ENCODE peak calls at places on chromosomes 2 and 18, in nine cellular contexts. One of them, this sample, is unnamed.

GRCh38 chr2:85589166-85589565 is 4.9 kb downstream of the VAMP5 start:
- DNase-seq in GM13976: no peak
- DNase-seq in AG04449: no peak
- DNase-seq in lower lobe of right lung: no peak
- DNase-seq in fibroblast of mammary gland: no peak
- DNase-seq in AG04450: no peak
- DNase-seq in lower leg skin: no peak
- DNase-seq in ascending aorta: no peak
- DNase-seq in osteoblast: no peak
- DNase-seq in this sample: no peak

GRCh38 chr2:240528406-240529040 is 29.3 kb downstream of the ANKMY1 start:
- DNase-seq in GM13976: peak
- DNase-seq in AG04449: no peak
- DNase-seq in lower lobe of right lung: no peak
- DNase-seq in fibroblast of mammary gland: no peak
- DNase-seq in AG04450: no peak
- DNase-seq in lower leg skin: no peak
- DNase-seq in ascending aorta: peak
- DNase-seq in osteoblast: peak
- DNase-seq in this sample: no peak

GRCh38 chr2:205692095-205692494 is 9.8 kb downstream of the NRP2 start:
- DNase-seq in GM13976: no peak
- DNase-seq in AG04449: no peak
- DNase-seq in lower lobe of right lung: no peak
- DNase-seq in fibroblast of mammary gland: peak
- DNase-seq in AG04450: no peak
- DNase-seq in lower leg skin: no peak
- DNase-seq in ascending aorta: no peak
- DNase-seq in osteoblast: no peak
- DNase-seq in this sample: no peak

GRCh38 chr2:41267929-41268659 is 779.7 kb upstream of the PKDCC start:
- DNase-seq in GM13976: no peak
- DNase-seq in AG04449: no peak
- DNase-seq in lower lobe of right lung: no peak
- DNase-seq in fibroblast of mammary gland: peak
- DNase-seq in AG04450: no peak
- DNase-seq in lower leg skin: no peak
- DNase-seq in ascending aorta: no peak
- DNase-seq in osteoblast: no peak
- DNase-seq in this sample: peak

GRCh38 chr2:152611458-152612231 is 105.6 kb downstream of the PRPF40A start:
- DNase-seq in GM13976: peak
- DNase-seq in AG04449: peak
- DNase-seq in lower lobe of right lung: no peak
- DNase-seq in fibroblast of mammary gland: peak
- DNase-seq in AG04450: peak
- DNase-seq in lower leg skin: peak
- DNase-seq in ascending aorta: peak
- DNase-seq in osteoblast: no peak
- DNase-seq in this sample: peak

GRCh38 chr2:234258562-234259141 is 208.2 kb downstream of the SPP2 start:
- DNase-seq in GM13976: no peak
- DNase-seq in AG04449: no peak
- DNase-seq in lower lobe of right lung: no peak
- DNase-seq in fibroblast of mammary gland: no peak
- DNase-seq in AG04450: no peak
- DNase-seq in lower leg skin: no peak
- DNase-seq in ascending aorta: no peak
- DNase-seq in osteoblast: peak
- DNase-seq in this sample: no peak

GRCh38 chr2:27839022-27839618 is 51.1 kb downstream of the RBKS start:
- DNase-seq in GM13976: no peak
- DNase-seq in AG04449: no peak
- DNase-seq in lower lobe of right lung: no peak
- DNase-seq in fibroblast of mammary gland: no peak
- DNase-seq in AG04450: no peak
- DNase-seq in lower leg skin: no peak
- DNase-seq in ascending aorta: no peak
- DNase-seq in osteoblast: no peak
- DNase-seq in this sample: no peak

GRCh38 chr2:54967269-54967668 is 83.0 kb downstream of the RTN4 start:
- DNase-seq in GM13976: no peak
- DNase-seq in AG04449: no peak
- DNase-seq in lower lobe of right lung: no peak
- DNase-seq in fibroblast of mammary gland: no peak
- DNase-seq in AG04450: no peak
- DNase-seq in lower leg skin: no peak
- DNase-seq in ascending aorta: no peak
- DNase-seq in osteoblast: no peak
- DNase-seq in this sample: no peak

GRCh38 chr2:241002275-241003046 is 4.0 kb downstream of the SNED1 start:
- DNase-seq in GM13976: no peak
- DNase-seq in AG04449: no peak
- DNase-seq in lower lobe of right lung: no peak
- DNase-seq in fibroblast of mammary gland: no peak
- DNase-seq in AG04450: no peak
- DNase-seq in lower leg skin: peak
- DNase-seq in ascending aorta: peak
- DNase-seq in osteoblast: peak
- DNase-seq in this sample: no peak

GRCh38 chr2:97695744-97696143 is 17.6 kb upstream of the ZAP70 start:
- DNase-seq in GM13976: no peak
- DNase-seq in AG04449: no peak
- DNase-seq in lower lobe of right lung: no peak
- DNase-seq in fibroblast of mammary gland: no peak
- DNase-seq in AG04450: no peak
- DNase-seq in lower leg skin: no peak
- DNase-seq in ascending aorta: no peak
- DNase-seq in osteoblast: no peak
- DNase-seq in this sample: no peak

GRCh38 chr2:203450571-203450970 is 84.5 kb downstream of the RAPH1 start:
- DNase-seq in GM13976: no peak
- DNase-seq in AG04449: no peak
- DNase-seq in lower lobe of right lung: no peak
- DNase-seq in fibroblast of mammary gland: no peak
- DNase-seq in AG04450: no peak
- DNase-seq in lower leg skin: no peak
- DNase-seq in ascending aorta: no peak
- DNase-seq in osteoblast: no peak
- DNase-seq in this sample: no peak

GRCh38 chr18:524496-524895 is 24.0 kb upstream of the COLEC12 start:
- DNase-seq in GM13976: no peak
- DNase-seq in AG04449: peak
- DNase-seq in lower lobe of right lung: no peak
- DNase-seq in fibroblast of mammary gland: peak
- DNase-seq in AG04450: peak
- DNase-seq in lower leg skin: no peak
- DNase-seq in ascending aorta: no peak
- DNase-seq in osteoblast: peak
- DNase-seq in this sample: peak

GRCh38 chr2:39516347-39517101 is 79.4 kb upstream of the MAP4K3 start:
- DNase-seq in GM13976: no peak
- DNase-seq in AG04449: no peak
- DNase-seq in lower lobe of right lung: no peak
- DNase-seq in fibroblast of mammary gland: peak
- DNase-seq in AG04450: peak
- DNase-seq in lower leg skin: no peak
- DNase-seq in ascending aorta: no peak
- DNase-seq in osteoblast: no peak
- DNase-seq in this sample: peak

GRCh38 chr2:142220901-142221300 is 90.1 kb upstream of the LRP1B start:
- DNase-seq in GM13976: no peak
- DNase-seq in AG04449: no peak
- DNase-seq in lower lobe of right lung: no peak
- DNase-seq in fibroblast of mammary gland: peak
- DNase-seq in AG04450: no peak
- DNase-seq in lower leg skin: no peak
- DNase-seq in ascending aorta: no peak
- DNase-seq in osteoblast: no peak
- DNase-seq in this sample: no peak

GRCh38 chr2:218027426-218028188 is 24.8 kb upstream of the TNS1 start:
- DNase-seq in GM13976: no peak
- DNase-seq in AG04449: no peak
- DNase-seq in lower lobe of right lung: no peak
- DNase-seq in fibroblast of mammary gland: no peak
- DNase-seq in AG04450: no peak
- DNase-seq in lower leg skin: peak
- DNase-seq in ascending aorta: peak
- DNase-seq in osteoblast: peak
- DNase-seq in this sample: no peak

GRCh38 chr2:145931836-145932352 is 1412.0 kb upstream of the ZEB2 start:
- DNase-seq in GM13976: no peak
- DNase-seq in AG04449: no peak
- DNase-seq in lower lobe of right lung: no peak
- DNase-seq in fibroblast of mammary gland: no peak
- DNase-seq in AG04450: no peak
- DNase-seq in lower leg skin: no peak
- DNase-seq in ascending aorta: no peak
- DNase-seq in osteoblast: no peak
- DNase-seq in this sample: no peak
- TF ChIP-seq CTCF in GM13976: no peak
- TF ChIP-seq CTCF in AG04449: no peak
- TF ChIP-seq CTCF in lower lobe of right lung: no peak
- TF ChIP-seq CTCF in fibroblast of mammary gland: no peak
- TF ChIP-seq CTCF in AG04450: no peak
- TF ChIP-seq CTCF in lower leg skin: no peak
- TF ChIP-seq CTCF in ascending aorta: no peak
- TF ChIP-seq CTCF in osteoblast: no peak
- TF ChIP-seq CTCF in this sample: no peak

DNA sequence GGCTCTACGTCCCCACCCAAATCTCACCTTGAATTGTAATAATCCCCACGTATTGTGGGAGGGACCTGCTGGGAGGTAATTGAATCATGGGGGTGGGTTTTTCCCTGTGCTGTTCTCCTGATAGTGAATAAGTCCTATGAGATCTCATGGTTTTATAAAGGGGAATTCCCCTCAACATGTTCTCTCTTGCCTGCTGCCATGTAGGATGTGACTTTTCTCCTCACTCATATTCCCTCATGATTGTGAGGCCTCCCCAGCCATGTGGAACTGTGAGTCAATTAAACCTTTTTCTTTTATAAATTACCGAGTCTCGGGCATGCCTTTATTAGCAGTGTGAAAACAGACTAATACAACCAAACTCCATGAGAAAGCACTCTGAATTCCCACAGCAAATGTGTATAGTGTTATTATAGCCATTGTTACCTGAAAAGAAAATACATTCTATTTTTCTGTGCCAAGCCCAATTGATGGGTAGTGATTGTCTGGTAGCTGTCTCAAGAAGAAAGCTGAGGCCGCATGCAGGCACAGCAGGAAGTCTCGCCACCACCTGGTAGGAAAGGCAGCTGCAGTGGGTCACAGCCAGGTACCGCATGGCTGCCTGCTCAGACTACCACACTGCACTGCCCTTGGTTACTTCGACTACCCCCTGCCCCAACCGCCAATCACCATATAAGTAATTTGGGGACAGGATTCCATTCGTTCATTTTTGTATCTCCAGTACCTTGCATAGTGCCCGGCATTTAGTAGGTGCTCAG is 10.3 kb upstream of the ZBTB7C start:
- DNase-seq in GM13976: no peak
- DNase-seq in AG04449: no peak
- DNase-seq in lower lobe of right lung: no peak
- DNase-seq in fibroblast of mammary gland: no peak
- DNase-seq in AG04450: no peak
- DNase-seq in lower leg skin: no peak
- DNase-seq in ascending aorta: no peak
- DNase-seq in osteoblast: no peak
- DNase-seq in this sample: no peak
- TF ChIP-seq CTCF in GM13976: no peak
- TF ChIP-seq CTCF in AG04449: no peak
- TF ChIP-seq CTCF in lower lobe of right lung: no peak
- TF ChIP-seq CTCF in fibroblast of mammary gland: no peak
- TF ChIP-seq CTCF in AG04450: no peak
- TF ChIP-seq CTCF in lower leg skin: no peak
- TF ChIP-seq CTCF in ascending aorta: no peak
- TF ChIP-seq CTCF in osteoblast: no peak
- TF ChIP-seq CTCF in this sample: no peak

DNA sequence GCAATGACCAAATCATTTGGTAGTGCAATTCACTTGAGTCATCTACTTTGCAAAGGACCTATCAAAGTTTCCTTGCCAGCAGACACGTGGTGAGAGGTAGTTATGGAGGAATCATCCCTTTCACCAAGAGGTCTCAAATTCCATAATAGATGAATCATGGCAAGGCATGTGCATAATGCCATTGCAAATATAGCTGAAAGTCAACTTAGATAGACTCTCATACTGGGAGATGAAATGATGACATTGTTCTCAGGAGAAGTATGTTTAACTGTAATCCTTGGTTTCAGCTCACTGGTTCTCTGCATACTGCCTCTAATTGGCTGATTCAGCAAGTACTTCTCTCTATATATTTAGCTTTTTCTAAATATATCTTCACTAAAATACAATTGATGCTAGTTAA is 57.2 kb downstream of the CALCRL start:
- DNase-seq in GM13976: no peak
- DNase-seq in AG04449: peak
- DNase-seq in lower lobe of right lung: no peak
- DNase-seq in fibroblast of mammary gland: peak
- DNase-seq in AG04450: peak
- DNase-seq in lower leg skin: no peak
- DNase-seq in ascending aorta: no peak
- DNase-seq in osteoblast: peak
- DNase-seq in this sample: peak
- TF ChIP-seq CTCF in GM13976: no peak
- TF ChIP-seq CTCF in AG04449: no peak
- TF ChIP-seq CTCF in lower lobe of right lung: no peak
- TF ChIP-seq CTCF in fibroblast of mammary gland: no peak
- TF ChIP-seq CTCF in AG04450: no peak
- TF ChIP-seq CTCF in lower leg skin: no peak
- TF ChIP-seq CTCF in ascending aorta: no peak
- TF ChIP-seq CTCF in osteoblast: no peak
- TF ChIP-seq CTCF in this sample: no peak

GRCh38 chr2:153770359-153770991 is 101.2 kb upstream of the GALNT13 start:
- DNase-seq in GM13976: no peak
- DNase-seq in AG04449: no peak
- DNase-seq in lower lobe of right lung: no peak
- DNase-seq in fibroblast of mammary gland: peak
- DNase-seq in AG04450: no peak
- DNase-seq in lower leg skin: no peak
- DNase-seq in ascending aorta: no peak
- DNase-seq in osteoblast: no peak
- DNase-seq in this sample: no peak
- TF ChIP-seq CTCF in GM13976: no peak
- TF ChIP-seq CTCF in AG04449: no peak
- TF ChIP-seq CTCF in lower lobe of right lung: no peak
- TF ChIP-seq CTCF in fibroblast of mammary gland: peak
- TF ChIP-seq CTCF in AG04450: no peak
- TF ChIP-seq CTCF in lower leg skin: no peak
- TF ChIP-seq CTCF in ascending aorta: no peak
- TF ChIP-seq CTCF in osteoblast: no peak
- TF ChIP-seq CTCF in this sample: no peak